ENCODE peak calls at places on chromosomes 3 and 15, in six cellular contexts. U is uterus, D is lower lobe of right lung, G is GM23248, F is IMR-90, J is astrocyte. X is an unnamed sample. For H3K4me1, the result is how much of the 10 kb centered on the place peaks cover.

GRCh38 chr3:45640091-45640507 is 45.5 kb downstream of the LIMD1 start:
- DNase-seq in D (no peak), J (no peak), G (no peak), F (no peak), U (no peak), X (no peak)

GRCh38 chr3:80733522-80734176 is 965.9 kb upstream of the ROBO1 start:
- DNase-seq in G (peak), F (peak), U (no peak), D (no peak), J (peak), X (no peak)

GRCh38 chr15:66714543-66714981 is 12.5 kb downstream of the SMAD6 start:
- DNase-seq in F (peak), D (no peak), J (peak), U (no peak), G (peak), X (no peak)

GRCh38 chr15:81516012-81516411 is 142.0 kb upstream of the TMC3 start:
- DNase-seq in U (no peak), G (peak), F (peak), J (no peak), D (no peak), X (no peak)

GRCh38 chr15:54354341-54354740 is 376.1 kb downstream of the UNC13C start:
- DNase-seq in F (no peak), U (no peak), G (no peak), D (no peak), J (no peak), X (no peak)

GRCh38 chr3:59367150-59367549 is 317.3 kb upstream of the CFAP20DC start:
- DNase-seq in G (no peak), U (no peak), F (peak), J (peak), D (no peak), X (no peak)

GRCh38 chr3:66410976-66411375 is 89.8 kb downstream of the LRIG1 start:
- DNase-seq in G (no peak), F (no peak), D (no peak), J (no peak), U (no peak), X (peak)

GRCh38 chr3:8641472-8641871 is 3.1 kb downstream of the SSUH2 start:
- DNase-seq in F (no peak), D (no peak), G (no peak), J (no peak), U (no peak), X (no peak)

GRCh38 chr3:4985330-4986174 is 6.3 kb downstream of the BHLHE40 start:
- DNase-seq in D (no peak), F (peak), G (peak), J (peak), U (no peak), X (no peak)

GRCh38 chr15:27067175-27067574 is 96.2 kb downstream of the GABRG3 start:
- DNase-seq in F (no peak), D (no peak), J (no peak), G (no peak), U (no peak), X (no peak)

GRCh38 chr3:183265157-183265642 is 12.1 kb downstream of the B3GNT5 start:
- DNase-seq in U (peak), J (peak), G (no peak), F (no peak), D (no peak), X (peak)

GRCh38 chr3:195085356-195086130 is 185.4 kb downstream of the XXYLT1 start:
- DNase-seq in G (no peak), U (no peak), J (no peak), D (peak), F (no peak), X (no peak)

GRCh38 chr15:33547876-33548275 is 237.1 kb downstream of the RYR3 start:
- DNase-seq in U (no peak), D (peak), G (peak), F (peak), J (peak), X (no peak)

GRCh38 chr15:92810418-92811138 is 89.5 kb upstream of the CHD2 start:
- DNase-seq in F (peak), J (peak), U (peak), G (peak), D (peak), X (peak)

GRCh38 chr3:41202075-41202833 is 2.9 kb downstream of the CTNNB1 start:
- DNase-seq in F (no peak), D (no peak), U (no peak), J (no peak), G (no peak), X (no peak)
- H3K4me1 ChIP-seq in F (under half), D (half or more), U (under half), J (under half), G (half or more), X (half or more)

GRCh38 chr3:172153335-172153861 is 114.0 kb downstream of the FNDC3B start:
- DNase-seq in J (peak), U (peak), G (peak), D (peak), F (peak), X (peak)
- H3K4me1 ChIP-seq in J (half or more), U (under half), G (half or more), D (half or more), F (under half), X (half or more)

GRCh38 chr3:15324335-15324734 is 8.1 kb downstream of the SH3BP5 start:
- DNase-seq in J (peak), G (peak), F (no peak), D (no peak), U (peak), X (peak)

GRCh38 chr3:15325228-15325627 is 7.2 kb downstream of the SH3BP5 start:
- DNase-seq in D (no peak), J (peak), U (peak), G (peak), F (peak), X (no peak)

GRCh38 chr3:15327941-15328340 is 4.4 kb downstream of the SH3BP5 start:
- DNase-seq in F (peak), G (peak), J (peak), D (no peak), U (peak), X (no peak)

GRCh38 chr3:15326037-15326436 is 6.3 kb downstream of the SH3BP5 start:
- DNase-seq in F (no peak), G (peak), D (no peak), J (no peak), U (no peak), X (no peak)

DNA sequence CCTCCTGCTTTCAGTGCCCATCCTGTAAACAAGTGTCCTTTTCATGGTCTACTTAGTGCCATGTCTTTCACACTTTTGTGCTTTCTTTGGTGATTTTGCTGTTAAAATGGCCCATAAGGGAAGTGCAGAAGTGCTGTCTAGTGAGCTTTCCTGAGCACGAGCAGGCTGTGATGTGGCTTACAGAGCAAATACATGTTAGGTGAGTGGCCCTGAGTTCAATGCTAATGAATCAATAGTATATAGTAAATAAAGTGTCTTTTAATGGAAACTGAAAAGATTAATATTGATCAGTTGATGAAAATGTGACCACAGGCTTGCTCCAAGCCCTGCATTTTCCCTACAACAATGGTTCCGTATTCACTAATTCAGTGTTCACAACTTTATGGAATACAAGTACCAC is 5.7 kb downstream of the SH3BP5 start:
- DNase-seq in D (no peak), F (no peak), J (no peak), G (no peak), U (no peak), X (no peak)
- H3K4me1 ChIP-seq in D (half or more), F (under half), J (under half), G (half or more), U (under half), X (under half)

GRCh38 chr3:52073490-52073889 is 17.1 kb upstream of the DUSP7 start:
- DNase-seq in D (no peak), U (no peak), F (no peak), G (no peak), J (no peak), X (no peak)
- H3K4me1 ChIP-seq in D (under half), U (under half), F (under half), G (under half), J (under half), X (under half)

DNA sequence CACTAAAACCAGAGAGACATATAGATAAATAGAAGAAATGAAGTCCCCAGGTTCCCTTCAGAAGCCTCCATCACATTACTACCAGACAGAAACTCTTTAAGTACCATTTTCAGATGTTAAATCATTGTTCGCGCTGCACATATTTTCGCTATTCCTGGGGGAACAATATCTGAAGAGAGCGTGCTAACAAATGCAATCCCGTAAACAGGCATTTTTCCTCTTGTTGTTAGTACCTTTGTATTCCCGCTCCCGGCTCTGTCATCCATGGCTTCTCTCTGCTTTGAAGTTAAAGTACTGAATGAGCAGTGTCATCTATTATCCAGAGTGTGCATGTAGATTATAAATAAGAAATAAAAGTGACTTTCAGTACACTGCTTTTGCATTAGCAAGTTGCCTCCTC is 412.3 kb downstream of the FOXP1 start:
- DNase-seq in D (no peak), F (no peak), G (no peak), J (no peak), U (no peak), X (no peak)
- H3K4me1 ChIP-seq in D (under half), F (under half), G (under half), J (under half), U (under half), X (under half)

GRCh38 chr3:188160751-188161150 is 6.8 kb downstream of the LPP start:
- DNase-seq in D (no peak), U (no peak), J (no peak), F (no peak), G (no peak), X (no peak)

GRCh38 chr3:188158731-188159355 is 4.9 kb downstream of the LPP start:
- DNase-seq in U (no peak), F (no peak), D (no peak), J (no peak), G (no peak), X (no peak)

GRCh38 chr3:188156051-188156450 is 2.1 kb downstream of the LPP start:
- DNase-seq in G (no peak), F (no peak), J (no peak), U (no peak), D (no peak), X (no peak)

GRCh38 chr3:188157407-188157806 is 3.5 kb downstream of the LPP start:
- DNase-seq in U (no peak), J (no peak), D (no peak), G (no peak), F (no peak), X (no peak)

GRCh38 chr3:188157971-188158370 is 4.0 kb downstream of the LPP start:
- DNase-seq in J (no peak), F (no peak), U (no peak), G (no peak), D (no peak), X (no peak)
- H3K4me1 ChIP-seq in J (under half), F (under half), U (under half), G (under half), D (half or more), X (half or more)

GRCh38 chr3:70359711-70360110 is 47.3 kb upstream of the MDFIC2 start:
- DNase-seq in U (no peak), D (no peak), G (no peak), F (no peak), J (no peak), X (no peak)

GRCh38 chr3:70358978-70359580 is 46.6 kb upstream of the MDFIC2 start:
- DNase-seq in J (peak), F (peak), D (no peak), G (peak), U (no peak), X (no peak)

GRCh38 chr3:70360985-70361384 is 48.5 kb upstream of the MDFIC2 start:
- DNase-seq in G (peak), U (no peak), F (peak), D (no peak), J (peak), X (no peak)
- H3K4me1 ChIP-seq in G (under half), U (under half), F (under half), D (under half), J (under half), X (under half)

X was measured in sigmoid colon.